ENCODE peak calls at places on chromosomes 12 and 14, in ten cellular contexts. W is transverse colon, G is SK-N-SH, M is HL-60, H is GM23338, N is K562, F is stomach, A is HepG2, D is breast epithelium, X is GM12892. L is an unnamed sample.

GRCh38 chr12:53378705-53379388 is 1.1 kb upstream of the SP1 start:
- DNase-seq in W (no peak), H (peak; percentile 39), F (no peak), G (no peak), X (no peak), M (peak; percentile 45), A (no peak), N (no peak), D (no peak), L (no peak)

GRCh38 chr12:95774311-95775045 is 16.1 kb downstream of the NTN4 start:
- DNase-seq in H (no peak), N (no peak), F (no peak), W (no peak), G (no peak), A (no peak), D (no peak), X (no peak), M (no peak), L (no peak)

GRCh38 chr14:96502621-96503251 is 554 bp downstream of the PAPOLA start:
- DNase-seq in X (peak; percentile 60), F (peak; percentile 59), M (peak; percentile 63), H (peak; percentile 79), N (peak; percentile 60), D (peak; percentile 55), A (peak; percentile 26), W (peak; percentile 58), G (peak; percentile 85), L (peak; percentile 68)

GRCh38 chr12:89840162-89840922 is 131.7 kb upstream of the ATP2B1 start:
- DNase-seq in A (no peak), H (no peak), F (no peak), X (no peak), W (no peak), N (no peak), G (no peak), M (peak; percentile 79), D (no peak), L (no peak)

GRCh38 chr12:58067610-58068387 is 126.4 kb downstream of the ATP23 start:
- DNase-seq in A (no peak), X (no peak), D (no peak), W (no peak), M (no peak), F (no peak), G (no peak), N (no peak), H (no peak), L (no peak)

GRCh38 chr12:67885370-67886169 is 103.7 kb upstream of the IFNG-AS1 start:
- DNase-seq in G (no peak), H (no peak), F (no peak), N (no peak), M (no peak), A (no peak), W (no peak), X (no peak), D (no peak), L (no peak)

GRCh38 chr12:67996347-67996746 is 7.1 kb downstream of the IFNG-AS1 start:
- DNase-seq in N (no peak), A (no peak), D (no peak), M (no peak), H (no peak), W (no peak), X (no peak), F (no peak), G (no peak), L (no peak)

GRCh38 chr12:65656904-65657351 is 167.4 kb upstream of the HMGA2 start:
- DNase-seq in W (no peak), M (peak; percentile 29), F (no peak), H (no peak), A (no peak), G (no peak), D (no peak), X (no peak), N (peak; percentile 26), L (peak; percentile 89)

GRCh38 chr12:54282949-54283593 is 2.5 kb downstream of the HNRNPA1 start:
- DNase-seq in H (no peak), X (no peak), F (no peak), A (no peak), N (no peak), G (no peak), M (no peak), D (no peak), W (peak; percentile 43), L (no peak)

GRCh38 chr12:18382486-18382885 is 121.2 kb downstream of the PIK3C2G start:
- DNase-seq in F (no peak), H (no peak), A (no peak), N (no peak), D (no peak), W (no peak), M (no peak), G (no peak), X (no peak), L (no peak)

GRCh38 chr12:125403145-125403789 is 338.0 kb downstream of the AACS start:
- DNase-seq in F (no peak), N (peak; percentile 30), D (no peak), W (no peak), M (peak; percentile 11), X (no peak), G (peak; percentile 29), A (peak; percentile 34), H (peak; percentile 95), L (peak; percentile 24)

GRCh38 chr12:38720661-38721060 is 184.7 kb downstream of the CPNE8 start:
- DNase-seq in H (no peak), M (no peak), N (no peak), W (no peak), D (no peak), X (no peak), A (no peak), G (no peak), F (no peak), L (no peak)

GRCh38 chr14:24274101-24274543 is 2.7 kb upstream of the RABGGTA start:
- DNase-seq in D (no peak), X (peak; percentile 62), A (no peak), H (peak; percentile 21), F (peak; percentile 63), W (no peak), G (no peak), N (peak; percentile 48), M (peak; percentile 89), L (no peak)

GRCh38 chr14:69716483-69717187 is 50.3 kb upstream of the SRSF5 start:
- DNase-seq in D (no peak), W (peak; percentile 28), M (peak; percentile 66), N (no peak), F (no peak), G (no peak), X (no peak), H (no peak), A (no peak), L (peak; percentile 87)

GRCh38 chr12:31369712-31370521 is 44.0 kb upstream of the SINHCAF start:
- DNase-seq in G (no peak), F (peak; percentile 75), H (peak; percentile 86), M (no peak), N (no peak), X (no peak), D (no peak), W (peak; percentile 32), A (peak; percentile 24), L (peak; percentile 60)

GRCh38 chr12:105681341-105681740 is 350.9 kb downstream of the C12orf75 start:
- DNase-seq in G (no peak), F (no peak), H (no peak), W (no peak), D (no peak), A (no peak), M (no peak), X (no peak), N (no peak), L (no peak)
- TF ChIP-seq POLR2AphosphoS5 in G (no peak), F (no peak), H (no peak), W (no peak), D (no peak), A (no peak), M (no peak), X (no peak), N (no peak), L (no peak)

DNA sequence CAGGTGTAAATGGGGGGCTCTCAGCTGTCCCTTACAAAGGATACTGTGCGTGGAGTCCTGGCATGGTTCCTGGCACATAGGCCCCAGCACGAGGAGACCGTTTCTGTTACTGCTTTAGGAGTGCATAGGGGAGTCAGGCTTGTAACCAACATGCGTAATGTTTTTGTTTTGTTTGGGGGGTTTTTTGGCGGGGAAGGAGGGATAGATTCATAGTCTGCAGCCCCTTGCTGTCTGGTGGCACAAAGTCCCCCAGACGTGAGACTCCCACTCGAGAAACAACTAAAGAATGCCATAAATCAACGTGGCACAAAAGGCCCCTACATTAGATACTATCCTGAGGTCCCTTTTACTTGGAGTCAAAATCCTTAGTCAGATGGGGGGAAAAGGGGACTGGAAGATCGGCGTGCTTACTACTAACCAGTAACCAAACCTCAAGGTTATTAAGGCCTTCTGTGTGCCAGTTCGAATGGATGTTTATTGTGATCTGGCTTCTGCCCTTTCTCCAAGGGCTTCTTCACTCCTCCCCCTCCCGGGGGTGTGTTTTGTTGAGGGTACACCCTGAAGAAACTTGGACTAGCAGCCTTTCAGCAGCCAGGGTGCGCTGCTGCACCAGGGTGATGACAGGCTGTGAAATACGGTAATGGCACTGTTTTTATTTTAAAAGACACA is 873 bp downstream of the ISCU start:
- DNase-seq in W (peak; percentile 92), H (peak; percentile 89), A (peak; percentile 83), F (peak; percentile 81), D (peak; percentile 65), X (peak; percentile 57), G (peak; percentile 79), N (peak; percentile 90), M (peak; percentile 57), L (peak; percentile 90)
- TF ChIP-seq POLR2AphosphoS5 in W (peak; percentile 77), H (peak; percentile 20), A (no peak), F (peak; percentile 80), D (peak; percentile 55), X (peak; percentile 63), G (peak; percentile 49), N (peak; percentile 61), M (no peak), L (peak; percentile 18)

GRCh38 chr12:11765817-11766794 is 116.6 kb downstream of the ETV6 start:
- DNase-seq in G (no peak), X (no peak), M (no peak), H (no peak), W (peak; percentile 56), D (no peak), N (no peak), F (no peak), A (no peak), L (peak; percentile 78)
- TF ChIP-seq POLR2AphosphoS5 in G (no peak), X (peak; percentile 49), M (peak; percentile 36), H (no peak), W (no peak), D (no peak), N (no peak), F (peak; percentile 47), A (no peak), L (peak; percentile 60)

DNA sequence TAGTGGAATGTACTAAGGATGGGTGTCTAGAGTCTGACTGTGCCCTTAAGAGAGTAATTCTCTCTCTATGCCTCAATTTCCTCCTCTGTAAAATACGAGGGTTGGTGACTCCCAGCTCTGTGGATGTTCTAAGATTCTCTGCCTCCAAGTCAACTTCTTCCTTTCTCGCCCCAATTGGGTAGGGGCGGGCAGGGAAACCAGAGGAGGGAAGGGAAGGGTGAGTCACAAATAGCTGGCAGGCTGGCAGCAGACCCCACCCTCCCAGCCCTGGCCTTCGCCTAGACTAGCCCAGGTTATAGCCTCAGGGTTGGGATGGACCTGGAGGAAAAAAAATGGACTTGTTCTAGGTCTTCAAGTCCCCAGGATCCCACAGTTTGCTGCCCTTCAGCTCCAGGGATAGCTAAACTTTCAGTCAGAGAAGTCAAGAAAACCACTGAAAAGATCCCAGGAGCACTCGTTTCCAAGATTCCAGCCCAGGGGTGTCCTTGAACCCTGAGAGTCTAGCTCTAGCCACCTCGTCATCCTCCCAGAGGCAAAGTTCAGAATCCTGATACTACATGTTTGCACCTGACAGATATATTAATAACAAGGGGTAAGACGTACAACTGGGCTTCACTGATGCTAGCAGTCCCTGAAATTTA is 2.3 kb downstream of the DGKA start:
- DNase-seq in M (no peak), F (peak; percentile 35), W (peak; percentile 71), X (no peak), N (no peak), D (no peak), G (no peak), A (no peak), H (no peak), L (peak; percentile 60)
- TF ChIP-seq POLR2AphosphoS5 in M (no peak), F (no peak), W (no peak), X (no peak), N (no peak), D (no peak), G (peak; percentile 45), A (no peak), H (no peak), L (no peak)